ENCODE peak calls at places on chromosomes 7 and 10, in four cellular contexts. One of them, this sample, is unnamed.

GRCh38 chr10:79353726-79354125 is 6.5 kb downstream of the PPIF start:
- DNase-seq in uterus: no peak
- DNase-seq in pancreas: no peak
- DNase-seq in left ventricle myocardium inferior: no peak
- DNase-seq in this sample: no peak

GRCh38 chr7:96414931-96415292 is 93.0 kb upstream of the SLC25A13 start:
- DNase-seq in uterus: no peak
- DNase-seq in pancreas: peak; percentile 32
- DNase-seq in left ventricle myocardium inferior: no peak
- DNase-seq in this sample: no peak

GRCh38 chr7:98956937-98957336 is 78.6 kb downstream of the TRRAP start:
- DNase-seq in uterus: no peak
- DNase-seq in pancreas: no peak
- DNase-seq in left ventricle myocardium inferior: peak; percentile 41
- DNase-seq in this sample: no peak

GRCh38 chr10:47060356-47060755 is 149.1 kb downstream of the PTPN20 start:
- DNase-seq in uterus: no peak
- DNase-seq in pancreas: no peak
- DNase-seq in left ventricle myocardium inferior: no peak
- DNase-seq in this sample: no peak

GRCh38 chr7:92639956-92640355 is 49.8 kb upstream of the FAM133B start:
- DNase-seq in uterus: no peak
- DNase-seq in pancreas: no peak
- DNase-seq in left ventricle myocardium inferior: no peak
- DNase-seq in this sample: no peak

GRCh38 chr7:113267271-113267670 is 148.9 kb upstream of the SMIM30 start:
- DNase-seq in uterus: no peak
- DNase-seq in pancreas: no peak
- DNase-seq in left ventricle myocardium inferior: no peak
- DNase-seq in this sample: no peak

GRCh38 chr10:26439436-26440090 is 1.4 kb downstream of the APBB1IP start:
- DNase-seq in uterus: no peak
- DNase-seq in pancreas: no peak
- DNase-seq in left ventricle myocardium inferior: no peak
- DNase-seq in this sample: no peak

GRCh38 chr10:77526861-77527617 is 110.6 kb downstream of the KCNMA1 start:
- DNase-seq in uterus: no peak
- DNase-seq in pancreas: no peak
- DNase-seq in left ventricle myocardium inferior: no peak
- DNase-seq in this sample: no peak

GRCh38 chr7:41916450-41916927 is 213.6 kb upstream of the INHBA start:
- DNase-seq in uterus: peak; percentile 31
- DNase-seq in pancreas: no peak
- DNase-seq in left ventricle myocardium inferior: no peak
- DNase-seq in this sample: no peak

GRCh38 chr10:3757638-3758490 is 27.1 kb downstream of the KLF6 start:
- DNase-seq in uterus: no peak
- DNase-seq in pancreas: no peak
- DNase-seq in left ventricle myocardium inferior: no peak
- DNase-seq in this sample: no peak

GRCh38 chr10:74612195-74612594 is 214.2 kb upstream of the KAT6B start:
- DNase-seq in uterus: no peak
- DNase-seq in pancreas: no peak
- DNase-seq in left ventricle myocardium inferior: no peak
- DNase-seq in this sample: no peak

GRCh38 chr7:30493231-30493630 is 11.4 kb downstream of the GGCT start:
- DNase-seq in uterus: no peak
- DNase-seq in pancreas: no peak
- DNase-seq in left ventricle myocardium inferior: no peak
- DNase-seq in this sample: no peak

GRCh38 chr10:104260775-104261115 is 6.1 kb downstream of the GSTO1 start:
- DNase-seq in uterus: no peak
- DNase-seq in pancreas: no peak
- DNase-seq in left ventricle myocardium inferior: no peak
- DNase-seq in this sample: no peak

DNA sequence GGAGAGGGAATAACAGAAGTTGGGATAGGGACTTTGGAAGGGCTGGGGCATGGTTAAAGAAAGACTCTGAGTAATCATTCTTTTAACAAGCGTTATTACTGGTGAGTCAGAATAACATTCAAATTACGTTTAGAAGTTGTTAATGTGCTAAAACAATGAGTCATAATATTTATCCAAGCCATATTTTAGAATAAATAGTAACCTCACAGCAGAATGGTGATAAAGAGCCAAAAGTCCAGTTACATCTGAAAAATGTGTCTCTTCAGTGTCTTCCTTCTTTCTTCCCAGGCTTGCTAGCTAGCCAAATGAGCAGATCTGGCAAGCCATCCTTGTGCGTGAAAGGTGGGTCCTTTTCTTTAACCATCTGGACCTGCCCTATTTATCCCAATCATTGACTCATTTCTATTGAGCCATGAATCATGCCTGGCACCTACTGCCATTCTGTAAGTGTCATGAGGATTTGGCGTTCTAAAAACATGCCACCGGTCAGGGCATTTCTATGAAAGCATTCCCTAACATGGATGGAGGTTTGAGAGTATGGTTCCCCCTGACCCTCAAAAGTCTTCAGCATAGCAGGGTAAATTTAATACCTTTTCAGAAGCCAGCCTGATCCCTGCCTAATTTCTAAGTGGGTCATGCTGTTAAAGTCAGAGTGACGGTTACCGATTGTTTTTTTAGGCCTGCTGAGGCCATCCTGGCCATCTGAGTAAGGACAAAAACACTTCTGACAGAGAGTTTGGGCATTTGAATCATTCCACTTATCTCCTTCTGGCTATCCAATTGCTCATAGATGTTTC is 26.8 kb downstream of the MYPN start:
- DNase-seq in uterus: no peak
- DNase-seq in pancreas: peak; percentile 43
- DNase-seq in left ventricle myocardium inferior: no peak
- DNase-seq in this sample: no peak
- H3K4me1 ChIP-seq in uterus: no peaks in the 10 kb centered on the region
- H3K4me1 ChIP-seq in pancreas: peaks cover 9% of the 10 kb centered on the region
- H3K4me1 ChIP-seq in left ventricle myocardium inferior: peaks cover 63% of the 10 kb centered on the region
- H3K4me1 ChIP-seq in this sample: no peaks in the 10 kb centered on the region

DNA sequence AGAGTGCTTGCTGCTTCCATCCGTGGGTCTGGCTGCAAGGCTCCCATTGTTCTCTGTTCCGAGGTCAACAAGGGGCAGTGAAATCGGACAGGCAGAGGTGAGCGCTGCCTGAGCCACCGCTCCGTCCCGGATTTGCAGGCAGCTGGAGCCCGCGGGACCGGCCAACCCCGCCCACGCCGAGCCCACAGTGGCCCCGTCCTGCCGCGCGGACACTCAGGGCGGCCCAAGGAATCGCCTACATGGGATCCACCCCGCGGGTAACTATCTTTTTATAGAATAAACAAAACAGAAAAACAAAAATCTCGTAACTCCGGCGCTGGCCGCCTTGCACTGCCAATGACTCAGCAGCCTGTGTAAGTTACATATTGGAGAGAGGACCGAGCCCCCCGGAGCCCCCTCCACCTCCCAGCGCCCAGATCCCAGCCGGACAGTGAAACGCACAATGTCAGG is 1.9 kb downstream of the BNIP3 start:
- DNase-seq in uterus: peak; percentile 39
- DNase-seq in pancreas: peak; percentile 59
- DNase-seq in left ventricle myocardium inferior: peak; percentile 73
- DNase-seq in this sample: peak; percentile 44
- H3K27ac ChIP-seq in uterus: no peak overlapping the region
- H3K27ac ChIP-seq in pancreas: peak overlapping the region; percentile 85
- H3K27ac ChIP-seq in left ventricle myocardium inferior: peak overlapping the region; percentile 87
- H3K27ac ChIP-seq in this sample: no peak overlapping the region

GRCh38 chr10:124089859-124090258 is 3.5 kb downstream of the CHST15 start:
- DNase-seq in uterus: no peak
- DNase-seq in pancreas: no peak
- DNase-seq in left ventricle myocardium inferior: no peak
- DNase-seq in this sample: no peak

GRCh38 chr10:124091646-124092269 is 1.6 kb downstream of the CHST15 start:
- DNase-seq in uterus: peak; percentile 23
- DNase-seq in pancreas: peak; percentile 20
- DNase-seq in left ventricle myocardium inferior: peak; percentile 34
- DNase-seq in this sample: no peak

GRCh38 chr10:124092270-124093075 is 925 bp downstream of the CHST15 start:
- DNase-seq in uterus: peak; percentile 42
- DNase-seq in pancreas: peak; percentile 45
- DNase-seq in left ventricle myocardium inferior: peak; percentile 64
- DNase-seq in this sample: peak; percentile 59

GRCh38 chr10:124088944-124089343 is 4.5 kb downstream of the CHST15 start:
- DNase-seq in uterus: no peak
- DNase-seq in pancreas: no peak
- DNase-seq in left ventricle myocardium inferior: no peak
- DNase-seq in this sample: no peak

GRCh38 chr10:124090630-124091209 is 2.7 kb downstream of the CHST15 start:
- DNase-seq in uterus: no peak
- DNase-seq in pancreas: peak; percentile 56
- DNase-seq in left ventricle myocardium inferior: no peak
- DNase-seq in this sample: peak; percentile 55
- H3K27me3 ChIP-seq in uterus: no peaks in the 10 kb centered on the region
- H3K27me3 ChIP-seq in pancreas: no peaks in the 10 kb centered on the region
- H3K27me3 ChIP-seq in left ventricle myocardium inferior: peaks cover 76% of the 10 kb centered on the region
- H3K27me3 ChIP-seq in this sample: no peaks in the 10 kb centered on the region

GRCh38 chr10:22308390-22308789 is 7.8 kb upstream of the COMMD3 start:
- DNase-seq in uterus: no peak
- DNase-seq in pancreas: no peak
- DNase-seq in left ventricle myocardium inferior: no peak
- DNase-seq in this sample: no peak
- H3K4me1 ChIP-seq in uterus: no peaks in the 10 kb centered on the region
- H3K4me1 ChIP-seq in pancreas: no peaks in the 10 kb centered on the region
- H3K4me1 ChIP-seq in left ventricle myocardium inferior: no peaks in the 10 kb centered on the region
- H3K4me1 ChIP-seq in this sample: no peaks in the 10 kb centered on the region

GRCh38 chr7:134893920-134894319 is 92.4 kb upstream of the AGBL3 start:
- DNase-seq in uterus: no peak
- DNase-seq in pancreas: no peak
- DNase-seq in left ventricle myocardium inferior: no peak
- DNase-seq in this sample: no peak
- H3K27ac ChIP-seq in uterus: peak overlapping the region; percentile 85
- H3K27ac ChIP-seq in pancreas: no peak overlapping the region
- H3K27ac ChIP-seq in left ventricle myocardium inferior: peak overlapping the region; percentile 89
- H3K27ac ChIP-seq in this sample: peak overlapping the region; percentile 80

GRCh38 chr10:132847416-132847777 is 61.5 kb upstream of the NKX6-2 start:
- DNase-seq in uterus: peak; percentile 5
- DNase-seq in pancreas: no peak
- DNase-seq in left ventricle myocardium inferior: no peak
- DNase-seq in this sample: no peak

GRCh38 chr10:132846631-132847415 is 60.9 kb upstream of the NKX6-2 start:
- DNase-seq in uterus: peak; percentile 9
- DNase-seq in pancreas: no peak
- DNase-seq in left ventricle myocardium inferior: no peak
- DNase-seq in this sample: no peak

GRCh38 chr10:132848306-132848705 is 62.4 kb upstream of the NKX6-2 start:
- DNase-seq in uterus: peak; percentile 3
- DNase-seq in pancreas: no peak
- DNase-seq in left ventricle myocardium inferior: no peak
- DNase-seq in this sample: peak; percentile 60

GRCh38 chr10:132848951-132849545 is 63.1 kb upstream of the NKX6-2 start:
- DNase-seq in uterus: peak; percentile 3
- DNase-seq in pancreas: peak; percentile 4
- DNase-seq in left ventricle myocardium inferior: no peak
- DNase-seq in this sample: no peak

DNA sequence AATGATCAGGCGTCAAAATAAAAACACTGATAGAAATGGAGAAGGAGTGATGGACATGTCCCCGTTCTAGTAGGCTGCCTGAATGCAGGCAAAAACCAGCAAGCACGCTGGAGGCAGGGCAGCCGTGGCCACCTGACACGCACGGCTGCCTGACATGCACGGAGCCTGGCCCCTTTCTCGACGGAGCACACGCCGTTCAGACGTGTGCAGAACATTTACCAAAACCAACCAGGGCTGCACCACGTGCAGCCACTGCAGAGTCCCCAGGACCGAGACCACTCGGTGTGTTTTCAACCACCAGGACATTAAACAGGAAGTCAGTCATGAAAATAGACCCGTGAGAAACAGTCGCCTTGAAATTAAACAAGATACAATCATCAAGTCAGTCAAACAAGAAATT is 61.9 kb upstream of the NKX6-2 start:
- DNase-seq in uterus: no peak
- DNase-seq in pancreas: no peak
- DNase-seq in left ventricle myocardium inferior: no peak
- DNase-seq in this sample: no peak
- H3K27me3 ChIP-seq in uterus: no peaks in the 10 kb centered on the region
- H3K27me3 ChIP-seq in pancreas: no peaks in the 10 kb centered on the region
- H3K27me3 ChIP-seq in left ventricle myocardium inferior: peaks cover 73% of the 10 kb centered on the region
- H3K27me3 ChIP-seq in this sample: no peaks in the 10 kb centered on the region

GRCh38 chr7:10696064-10696463 is 277.6 kb upstream of the PHF14 start:
- DNase-seq in uterus: no peak
- DNase-seq in pancreas: no peak
- DNase-seq in left ventricle myocardium inferior: no peak
- DNase-seq in this sample: no peak
- H3K4me1 ChIP-seq in uterus: no peaks in the 10 kb centered on the region
- H3K4me1 ChIP-seq in pancreas: no peaks in the 10 kb centered on the region
- H3K4me1 ChIP-seq in left ventricle myocardium inferior: no peaks in the 10 kb centered on the region
- H3K4me1 ChIP-seq in this sample: no peaks in the 10 kb centered on the region